ENCODE peak calls at places on chromosomes 4 and X, in seven cellular contexts. One of them, this sample, is unnamed.

GRCh38 chr4:109462297-109462696 is 28.7 kb downstream of the SEC24B start:
- DNase-seq in lung: no peak
- DNase-seq in CD4-positive, alpha-beta memory T cell: no peak
- DNase-seq in smooth muscle cell of the brain vasculature: no peak
- DNase-seq in iPS-NIHi11: no peak
- DNase-seq in activated T-helper 2 cell treated with anti-CD3 and anti-CD28 coated beads, Interferon-gamma antibody, Interleukin-2, Interleukin-4, amounts not matched to agents 10 μg/mL and 5 μg/mL and 100 μg/mL, durations not matched to agents 14 hours and 24 hours and 36 hours: no peak
- DNase-seq in esophagus squamous epithelium: no peak
- DNase-seq in this sample: no peak

GRCh38 chr4:113835005-113835404 is 73.5 kb upstream of the CAMK2D start:
- DNase-seq in CD4-positive, alpha-beta memory T cell: no peak
- DNase-seq in lung: no peak
- DNase-seq in iPS-NIHi11: no peak
- DNase-seq in esophagus squamous epithelium: no peak
- DNase-seq in activated T-helper 2 cell treated with anti-CD3 and anti-CD28 coated beads, Interferon-gamma antibody, Interleukin-2, Interleukin-4, amounts not matched to agents 10 μg/mL and 5 μg/mL and 100 μg/mL, durations not matched to agents 14 hours and 24 hours and 36 hours: no peak
- DNase-seq in smooth muscle cell of the brain vasculature: no peak
- DNase-seq in this sample: no peak

GRCh38 chr4:165151734-165152133 is 39.1 kb upstream of the TMEM192 start:
- DNase-seq in iPS-NIHi11: no peak
- DNase-seq in lung: no peak
- DNase-seq in smooth muscle cell of the brain vasculature: no peak
- DNase-seq in CD4-positive, alpha-beta memory T cell: no peak
- DNase-seq in activated T-helper 2 cell treated with anti-CD3 and anti-CD28 coated beads, Interferon-gamma antibody, Interleukin-2, Interleukin-4, amounts not matched to agents 10 μg/mL and 5 μg/mL and 100 μg/mL, durations not matched to agents 14 hours and 24 hours and 36 hours: no peak
- DNase-seq in esophagus squamous epithelium: no peak
- DNase-seq in this sample: no peak

GRCh38 chr4:9943761-9944160 is 77.5 kb downstream of the SLC2A9 start:
- DNase-seq in esophagus squamous epithelium: no peak
- DNase-seq in activated T-helper 2 cell treated with anti-CD3 and anti-CD28 coated beads, Interferon-gamma antibody, Interleukin-2, Interleukin-4, amounts not matched to agents 10 μg/mL and 5 μg/mL and 100 μg/mL, durations not matched to agents 14 hours and 24 hours and 36 hours: no peak
- DNase-seq in smooth muscle cell of the brain vasculature: no peak
- DNase-seq in lung: no peak
- DNase-seq in iPS-NIHi11: no peak
- DNase-seq in CD4-positive, alpha-beta memory T cell: no peak
- DNase-seq in this sample: no peak

GRCh38 chr4:183100827-183101226 is 1.8 kb downstream of the WWC2 start:
- DNase-seq in esophagus squamous epithelium: no peak
- DNase-seq in iPS-NIHi11: no peak
- DNase-seq in CD4-positive, alpha-beta memory T cell: no peak
- DNase-seq in lung: no peak
- DNase-seq in activated T-helper 2 cell treated with anti-CD3 and anti-CD28 coated beads, Interferon-gamma antibody, Interleukin-2, Interleukin-4, amounts not matched to agents 10 μg/mL and 5 μg/mL and 100 μg/mL, durations not matched to agents 14 hours and 24 hours and 36 hours: no peak
- DNase-seq in smooth muscle cell of the brain vasculature: no peak
- DNase-seq in this sample: no peak

GRCh38 chr4:164337219-164337944 is 416.5 kb upstream of the SMIM31 start:
- DNase-seq in activated T-helper 2 cell treated with anti-CD3 and anti-CD28 coated beads, Interferon-gamma antibody, Interleukin-2, Interleukin-4, amounts not matched to agents 10 μg/mL and 5 μg/mL and 100 μg/mL, durations not matched to agents 14 hours and 24 hours and 36 hours: no peak
- DNase-seq in lung: no peak
- DNase-seq in esophagus squamous epithelium: no peak
- DNase-seq in iPS-NIHi11: peak
- DNase-seq in smooth muscle cell of the brain vasculature: no peak
- DNase-seq in CD4-positive, alpha-beta memory T cell: no peak
- DNase-seq in this sample: no peak

GRCh38 chr4:39613093-39613656 is 25.5 kb downstream of the SMIM14 start:
- DNase-seq in CD4-positive, alpha-beta memory T cell: no peak
- DNase-seq in esophagus squamous epithelium: no peak
- DNase-seq in activated T-helper 2 cell treated with anti-CD3 and anti-CD28 coated beads, Interferon-gamma antibody, Interleukin-2, Interleukin-4, amounts not matched to agents 10 μg/mL and 5 μg/mL and 100 μg/mL, durations not matched to agents 14 hours and 24 hours and 36 hours: no peak
- DNase-seq in smooth muscle cell of the brain vasculature: no peak
- DNase-seq in iPS-NIHi11: no peak
- DNase-seq in lung: no peak
- DNase-seq in this sample: no peak

GRCh38 chr4:53644607-53645006 is 53.3 kb upstream of the LNX1 start:
- DNase-seq in iPS-NIHi11: peak
- DNase-seq in activated T-helper 2 cell treated with anti-CD3 and anti-CD28 coated beads, Interferon-gamma antibody, Interleukin-2, Interleukin-4, amounts not matched to agents 10 μg/mL and 5 μg/mL and 100 μg/mL, durations not matched to agents 14 hours and 24 hours and 36 hours: no peak
- DNase-seq in esophagus squamous epithelium: no peak
- DNase-seq in lung: peak
- DNase-seq in smooth muscle cell of the brain vasculature: no peak
- DNase-seq in CD4-positive, alpha-beta memory T cell: no peak
- DNase-seq in this sample: no peak

GRCh38 chr4:78218260-78218659 is 161.1 kb downstream of the FRAS1 start:
- DNase-seq in CD4-positive, alpha-beta memory T cell: no peak
- DNase-seq in esophagus squamous epithelium: no peak
- DNase-seq in iPS-NIHi11: no peak
- DNase-seq in activated T-helper 2 cell treated with anti-CD3 and anti-CD28 coated beads, Interferon-gamma antibody, Interleukin-2, Interleukin-4, amounts not matched to agents 10 μg/mL and 5 μg/mL and 100 μg/mL, durations not matched to agents 14 hours and 24 hours and 36 hours: no peak
- DNase-seq in lung: no peak
- DNase-seq in smooth muscle cell of the brain vasculature: no peak
- DNase-seq in this sample: no peak

GRCh38 chr4:92257931-92258857 is 45.6 kb upstream of the GRID2 start:
- DNase-seq in activated T-helper 2 cell treated with anti-CD3 and anti-CD28 coated beads, Interferon-gamma antibody, Interleukin-2, Interleukin-4, amounts not matched to agents 10 μg/mL and 5 μg/mL and 100 μg/mL, durations not matched to agents 14 hours and 24 hours and 36 hours: no peak
- DNase-seq in esophagus squamous epithelium: no peak
- DNase-seq in lung: no peak
- DNase-seq in iPS-NIHi11: no peak
- DNase-seq in smooth muscle cell of the brain vasculature: no peak
- DNase-seq in CD4-positive, alpha-beta memory T cell: no peak
- DNase-seq in this sample: no peak

GRCh38 chrX:138708268-138708667 is 3.2 kb downstream of the FGF13 start:
- DNase-seq in CD4-positive, alpha-beta memory T cell: no peak
- DNase-seq in iPS-NIHi11: no peak
- DNase-seq in activated T-helper 2 cell treated with anti-CD3 and anti-CD28 coated beads, Interferon-gamma antibody, Interleukin-2, Interleukin-4, amounts not matched to agents 10 μg/mL and 5 μg/mL and 100 μg/mL, durations not matched to agents 14 hours and 24 hours and 36 hours: no peak
- DNase-seq in esophagus squamous epithelium: no peak
- DNase-seq in smooth muscle cell of the brain vasculature: no peak
- DNase-seq in lung: no peak
- DNase-seq in this sample: no peak

GRCh38 chrX:118218079-118218478 is 101.5 kb upstream of the KLHL13 start:
- DNase-seq in activated T-helper 2 cell treated with anti-CD3 and anti-CD28 coated beads, Interferon-gamma antibody, Interleukin-2, Interleukin-4, amounts not matched to agents 10 μg/mL and 5 μg/mL and 100 μg/mL, durations not matched to agents 14 hours and 24 hours and 36 hours: no peak
- DNase-seq in lung: no peak
- DNase-seq in iPS-NIHi11: no peak
- DNase-seq in smooth muscle cell of the brain vasculature: no peak
- DNase-seq in CD4-positive, alpha-beta memory T cell: no peak
- DNase-seq in esophagus squamous epithelium: no peak
- DNase-seq in this sample: no peak

GRCh38 chrX:71283409-71284143 is at the start of gene NONO:
- DNase-seq in CD4-positive, alpha-beta memory T cell: peak
- DNase-seq in smooth muscle cell of the brain vasculature: peak
- DNase-seq in lung: peak
- DNase-seq in iPS-NIHi11: peak
- DNase-seq in esophagus squamous epithelium: peak
- DNase-seq in activated T-helper 2 cell treated with anti-CD3 and anti-CD28 coated beads, Interferon-gamma antibody, Interleukin-2, Interleukin-4, amounts not matched to agents 10 μg/mL and 5 μg/mL and 100 μg/mL, durations not matched to agents 14 hours and 24 hours and 36 hours: peak
- DNase-seq in this sample: peak

GRCh38 chr4:140312101-140312500 is 61.3 kb upstream of the SCOC start:
- DNase-seq in lung: no peak
- DNase-seq in iPS-NIHi11: no peak
- DNase-seq in esophagus squamous epithelium: no peak
- DNase-seq in smooth muscle cell of the brain vasculature: no peak
- DNase-seq in activated T-helper 2 cell treated with anti-CD3 and anti-CD28 coated beads, Interferon-gamma antibody, Interleukin-2, Interleukin-4, amounts not matched to agents 10 μg/mL and 5 μg/mL and 100 μg/mL, durations not matched to agents 14 hours and 24 hours and 36 hours: no peak
- DNase-seq in CD4-positive, alpha-beta memory T cell: no peak
- DNase-seq in this sample: no peak

GRCh38 chrX:130109429-130110378 is 593 bp downstream of the ELF4 start:
- DNase-seq in esophagus squamous epithelium: no peak
- DNase-seq in activated T-helper 2 cell treated with anti-CD3 and anti-CD28 coated beads, Interferon-gamma antibody, Interleukin-2, Interleukin-4, amounts not matched to agents 10 μg/mL and 5 μg/mL and 100 μg/mL, durations not matched to agents 14 hours and 24 hours and 36 hours: no peak
- DNase-seq in CD4-positive, alpha-beta memory T cell: no peak
- DNase-seq in iPS-NIHi11: no peak
- DNase-seq in smooth muscle cell of the brain vasculature: no peak
- DNase-seq in lung: no peak
- DNase-seq in this sample: no peak

GRCh38 chr4:108148316-108148715 is 20.4 kb downstream of the LEF1 start:
- DNase-seq in activated T-helper 2 cell treated with anti-CD3 and anti-CD28 coated beads, Interferon-gamma antibody, Interleukin-2, Interleukin-4, amounts not matched to agents 10 μg/mL and 5 μg/mL and 100 μg/mL, durations not matched to agents 14 hours and 24 hours and 36 hours: no peak
- DNase-seq in esophagus squamous epithelium: no peak
- DNase-seq in iPS-NIHi11: no peak
- DNase-seq in CD4-positive, alpha-beta memory T cell: no peak
- DNase-seq in lung: no peak
- DNase-seq in smooth muscle cell of the brain vasculature: no peak
- DNase-seq in this sample: no peak

GRCh38 chrX:15598031-15598430 is 2.7 kb downstream of the ACE2 start:
- DNase-seq in lung: no peak
- DNase-seq in esophagus squamous epithelium: no peak
- DNase-seq in iPS-NIHi11: no peak
- DNase-seq in smooth muscle cell of the brain vasculature: no peak
- DNase-seq in activated T-helper 2 cell treated with anti-CD3 and anti-CD28 coated beads, Interferon-gamma antibody, Interleukin-2, Interleukin-4, amounts not matched to agents 10 μg/mL and 5 μg/mL and 100 μg/mL, durations not matched to agents 14 hours and 24 hours and 36 hours: no peak
- DNase-seq in CD4-positive, alpha-beta memory T cell: no peak
- DNase-seq in this sample: no peak

GRCh38 chr4:5842456-5842855 is 50.4 kb downstream of the CRMP1 start:
- DNase-seq in CD4-positive, alpha-beta memory T cell: no peak
- DNase-seq in esophagus squamous epithelium: no peak
- DNase-seq in activated T-helper 2 cell treated with anti-CD3 and anti-CD28 coated beads, Interferon-gamma antibody, Interleukin-2, Interleukin-4, amounts not matched to agents 10 μg/mL and 5 μg/mL and 100 μg/mL, durations not matched to agents 14 hours and 24 hours and 36 hours: no peak
- DNase-seq in smooth muscle cell of the brain vasculature: no peak
- DNase-seq in lung: no peak
- DNase-seq in iPS-NIHi11: no peak
- DNase-seq in this sample: no peak

GRCh38 chrX:23953908-23954269 is 46.1 kb downstream of the CXorf58 start:
- DNase-seq in iPS-NIHi11: no peak
- DNase-seq in lung: no peak
- DNase-seq in CD4-positive, alpha-beta memory T cell: no peak
- DNase-seq in esophagus squamous epithelium: no peak
- DNase-seq in smooth muscle cell of the brain vasculature: no peak
- DNase-seq in activated T-helper 2 cell treated with anti-CD3 and anti-CD28 coated beads, Interferon-gamma antibody, Interleukin-2, Interleukin-4, amounts not matched to agents 10 μg/mL and 5 μg/mL and 100 μg/mL, durations not matched to agents 14 hours and 24 hours and 36 hours: no peak
- DNase-seq in this sample: no peak

GRCh38 chr4:3671571-3672464 is 94.4 kb upstream of the ADRA2C start:
- DNase-seq in esophagus squamous epithelium: no peak
- DNase-seq in smooth muscle cell of the brain vasculature: no peak
- DNase-seq in CD4-positive, alpha-beta memory T cell: no peak
- DNase-seq in lung: no peak
- DNase-seq in activated T-helper 2 cell treated with anti-CD3 and anti-CD28 coated beads, Interferon-gamma antibody, Interleukin-2, Interleukin-4, amounts not matched to agents 10 μg/mL and 5 μg/mL and 100 μg/mL, durations not matched to agents 14 hours and 24 hours and 36 hours: no peak
- DNase-seq in iPS-NIHi11: no peak
- DNase-seq in this sample: no peak

GRCh38 chrX:46433892-46434291 is 111.3 kb downstream of the ZNF674 start:
- DNase-seq in esophagus squamous epithelium: no peak
- DNase-seq in iPS-NIHi11: no peak
- DNase-seq in activated T-helper 2 cell treated with anti-CD3 and anti-CD28 coated beads, Interferon-gamma antibody, Interleukin-2, Interleukin-4, amounts not matched to agents 10 μg/mL and 5 μg/mL and 100 μg/mL, durations not matched to agents 14 hours and 24 hours and 36 hours: no peak
- DNase-seq in lung: no peak
- DNase-seq in smooth muscle cell of the brain vasculature: no peak
- DNase-seq in CD4-positive, alpha-beta memory T cell: no peak
- DNase-seq in this sample: no peak

GRCh38 chr4:3384391-3384770 is 57.4 kb upstream of the HGFAC start:
- DNase-seq in esophagus squamous epithelium: no peak
- DNase-seq in lung: no peak
- DNase-seq in activated T-helper 2 cell treated with anti-CD3 and anti-CD28 coated beads, Interferon-gamma antibody, Interleukin-2, Interleukin-4, amounts not matched to agents 10 μg/mL and 5 μg/mL and 100 μg/mL, durations not matched to agents 14 hours and 24 hours and 36 hours: no peak
- DNase-seq in CD4-positive, alpha-beta memory T cell: no peak
- DNase-seq in iPS-NIHi11: no peak
- DNase-seq in smooth muscle cell of the brain vasculature: no peak
- DNase-seq in this sample: no peak

GRCh38 chrX:13283512-13283911 is 36.3 kb downstream of the ATXN3L start:
- DNase-seq in activated T-helper 2 cell treated with anti-CD3 and anti-CD28 coated beads, Interferon-gamma antibody, Interleukin-2, Interleukin-4, amounts not matched to agents 10 μg/mL and 5 μg/mL and 100 μg/mL, durations not matched to agents 14 hours and 24 hours and 36 hours: no peak
- DNase-seq in lung: no peak
- DNase-seq in CD4-positive, alpha-beta memory T cell: no peak
- DNase-seq in smooth muscle cell of the brain vasculature: no peak
- DNase-seq in esophagus squamous epithelium: no peak
- DNase-seq in iPS-NIHi11: no peak
- DNase-seq in this sample: no peak

GRCh38 chr4:98919996-98920395 is 8.9 kb downstream of the EIF4E start:
- DNase-seq in esophagus squamous epithelium: no peak
- DNase-seq in lung: no peak
- DNase-seq in CD4-positive, alpha-beta memory T cell: no peak
- DNase-seq in activated T-helper 2 cell treated with anti-CD3 and anti-CD28 coated beads, Interferon-gamma antibody, Interleukin-2, Interleukin-4, amounts not matched to agents 10 μg/mL and 5 μg/mL and 100 μg/mL, durations not matched to agents 14 hours and 24 hours and 36 hours: no peak
- DNase-seq in smooth muscle cell of the brain vasculature: no peak
- DNase-seq in iPS-NIHi11: no peak
- DNase-seq in this sample: no peak

GRCh38 chr4:41505161-41505653 is 32.8 kb upstream of the LIMCH1 start:
- DNase-seq in smooth muscle cell of the brain vasculature: no peak
- DNase-seq in lung: no peak
- DNase-seq in esophagus squamous epithelium: no peak
- DNase-seq in iPS-NIHi11: no peak
- DNase-seq in CD4-positive, alpha-beta memory T cell: no peak
- DNase-seq in activated T-helper 2 cell treated with anti-CD3 and anti-CD28 coated beads, Interferon-gamma antibody, Interleukin-2, Interleukin-4, amounts not matched to agents 10 μg/mL and 5 μg/mL and 100 μg/mL, durations not matched to agents 14 hours and 24 hours and 36 hours: no peak
- DNase-seq in this sample: no peak

GRCh38 chr4:184950926-184951325 is 67.4 kb upstream of the HELT start:
- DNase-seq in lung: no peak
- DNase-seq in iPS-NIHi11: no peak
- DNase-seq in esophagus squamous epithelium: no peak
- DNase-seq in smooth muscle cell of the brain vasculature: no peak
- DNase-seq in activated T-helper 2 cell treated with anti-CD3 and anti-CD28 coated beads, Interferon-gamma antibody, Interleukin-2, Interleukin-4, amounts not matched to agents 10 μg/mL and 5 μg/mL and 100 μg/mL, durations not matched to agents 14 hours and 24 hours and 36 hours: no peak
- DNase-seq in CD4-positive, alpha-beta memory T cell: no peak
- DNase-seq in this sample: no peak

GRCh38 chr4:88706574-88706973 is 8.9 kb upstream of the NAP1L5 start:
- DNase-seq in esophagus squamous epithelium: no peak
- DNase-seq in iPS-NIHi11: peak
- DNase-seq in activated T-helper 2 cell treated with anti-CD3 and anti-CD28 coated beads, Interferon-gamma antibody, Interleukin-2, Interleukin-4, amounts not matched to agents 10 μg/mL and 5 μg/mL and 100 μg/mL, durations not matched to agents 14 hours and 24 hours and 36 hours: no peak
- DNase-seq in smooth muscle cell of the brain vasculature: peak
- DNase-seq in CD4-positive, alpha-beta memory T cell: no peak
- DNase-seq in lung: no peak
- DNase-seq in this sample: no peak

GRCh38 chr4:169062861-169063197 is 52.8 kb upstream of the CBR4 start:
- DNase-seq in lung: no peak
- DNase-seq in smooth muscle cell of the brain vasculature: no peak
- DNase-seq in CD4-positive, alpha-beta memory T cell: no peak
- DNase-seq in iPS-NIHi11: no peak
- DNase-seq in activated T-helper 2 cell treated with anti-CD3 and anti-CD28 coated beads, Interferon-gamma antibody, Interleukin-2, Interleukin-4, amounts not matched to agents 10 μg/mL and 5 μg/mL and 100 μg/mL, durations not matched to agents 14 hours and 24 hours and 36 hours: no peak
- DNase-seq in esophagus squamous epithelium: no peak
- DNase-seq in this sample: no peak

GRCh38 chr4:147056951-147057630 is 111.4 kb upstream of the TTC29 start:
- DNase-seq in smooth muscle cell of the brain vasculature: peak
- DNase-seq in activated T-helper 2 cell treated with anti-CD3 and anti-CD28 coated beads, Interferon-gamma antibody, Interleukin-2, Interleukin-4, amounts not matched to agents 10 μg/mL and 5 μg/mL and 100 μg/mL, durations not matched to agents 14 hours and 24 hours and 36 hours: no peak
- DNase-seq in lung: no peak
- DNase-seq in CD4-positive, alpha-beta memory T cell: no peak
- DNase-seq in iPS-NIHi11: no peak
- DNase-seq in esophagus squamous epithelium: no peak
- DNase-seq in this sample: no peak

GRCh38 chr4:184421558-184422155 is 52.7 kb downstream of the IRF2 start:
- DNase-seq in esophagus squamous epithelium: no peak
- DNase-seq in lung: no peak
- DNase-seq in CD4-positive, alpha-beta memory T cell: no peak
- DNase-seq in iPS-NIHi11: no peak
- DNase-seq in smooth muscle cell of the brain vasculature: no peak
- DNase-seq in activated T-helper 2 cell treated with anti-CD3 and anti-CD28 coated beads, Interferon-gamma antibody, Interleukin-2, Interleukin-4, amounts not matched to agents 10 μg/mL and 5 μg/mL and 100 μg/mL, durations not matched to agents 14 hours and 24 hours and 36 hours: no peak
- DNase-seq in this sample: no peak

GRCh38 chrX:109481986-109482385 is at the start of gene GUCY2F:
- DNase-seq in smooth muscle cell of the brain vasculature: no peak
- DNase-seq in activated T-helper 2 cell treated with anti-CD3 and anti-CD28 coated beads, Interferon-gamma antibody, Interleukin-2, Interleukin-4, amounts not matched to agents 10 μg/mL and 5 μg/mL and 100 μg/mL, durations not matched to agents 14 hours and 24 hours and 36 hours: no peak
- DNase-seq in iPS-NIHi11: no peak
- DNase-seq in esophagus squamous epithelium: no peak
- DNase-seq in lung: no peak
- DNase-seq in CD4-positive, alpha-beta memory T cell: no peak
- DNase-seq in this sample: no peak

GRCh38 chrX:56107320-56107719 is 124.8 kb upstream of the KLF8 start:
- DNase-seq in lung: no peak
- DNase-seq in esophagus squamous epithelium: no peak
- DNase-seq in activated T-helper 2 cell treated with anti-CD3 and anti-CD28 coated beads, Interferon-gamma antibody, Interleukin-2, Interleukin-4, amounts not matched to agents 10 μg/mL and 5 μg/mL and 100 μg/mL, durations not matched to agents 14 hours and 24 hours and 36 hours: no peak
- DNase-seq in iPS-NIHi11: no peak
- DNase-seq in smooth muscle cell of the brain vasculature: no peak
- DNase-seq in CD4-positive, alpha-beta memory T cell: no peak
- DNase-seq in this sample: no peak

GRCh38 chr4:617644-618330 is 7.6 kb upstream of the PDE6B start:
- DNase-seq in CD4-positive, alpha-beta memory T cell: no peak
- DNase-seq in lung: peak
- DNase-seq in activated T-helper 2 cell treated with anti-CD3 and anti-CD28 coated beads, Interferon-gamma antibody, Interleukin-2, Interleukin-4, amounts not matched to agents 10 μg/mL and 5 μg/mL and 100 μg/mL, durations not matched to agents 14 hours and 24 hours and 36 hours: no peak
- DNase-seq in smooth muscle cell of the brain vasculature: no peak
- DNase-seq in esophagus squamous epithelium: no peak
- DNase-seq in iPS-NIHi11: peak
- DNase-seq in this sample: no peak

GRCh38 chrX:131812847-131813825 is 210.0 kb upstream of the STK26 start:
- DNase-seq in esophagus squamous epithelium: peak
- DNase-seq in CD4-positive, alpha-beta memory T cell: peak
- DNase-seq in activated T-helper 2 cell treated with anti-CD3 and anti-CD28 coated beads, Interferon-gamma antibody, Interleukin-2, Interleukin-4, amounts not matched to agents 10 μg/mL and 5 μg/mL and 100 μg/mL, durations not matched to agents 14 hours and 24 hours and 36 hours: peak
- DNase-seq in iPS-NIHi11: no peak
- DNase-seq in lung: peak
- DNase-seq in smooth muscle cell of the brain vasculature: peak
- DNase-seq in this sample: no peak

This sample was measured in cortex of kidney.